ENCODE peak calls at places on chromosome 18, in ten cellular contexts. One of them, this sample, is unnamed. For H3K36me3 and H3K4me1, the result is how much of the 10 kb centered on the place peaks cover.

GRCh38 chr18:69874058-69874457 is 73.6 kb downstream of the CD226 start:
- DNase-seq in aorta: no peak
- DNase-seq in BE2C: no peak
- DNase-seq in spleen: no peak
- DNase-seq in naive thymus-derived CD4-positive, alpha-beta T cell: no peak
- DNase-seq in fibroblast of lung: peak
- DNase-seq in tibial nerve: no peak
- DNase-seq in heart right ventricle: no peak
- DNase-seq in NT2/D1: no peak
- DNase-seq in endothelial cell of umbilical vein: no peak
- DNase-seq in this sample: no peak

GRCh38 chr18:3323900-3324299 is 62.0 kb downstream of the MYL12B start:
- DNase-seq in endothelial cell of umbilical vein: peak
- DNase-seq in naive thymus-derived CD4-positive, alpha-beta T cell: no peak
- DNase-seq in tibial nerve: no peak
- DNase-seq in fibroblast of lung: peak
- DNase-seq in aorta: no peak
- DNase-seq in heart right ventricle: no peak
- DNase-seq in NT2/D1: no peak
- DNase-seq in spleen: no peak
- DNase-seq in BE2C: no peak
- DNase-seq in this sample: no peak

GRCh38 chr18:34543356-34543755 is 166.7 kb upstream of the DTNA start:
- DNase-seq in endothelial cell of umbilical vein: no peak
- DNase-seq in NT2/D1: no peak
- DNase-seq in aorta: no peak
- DNase-seq in heart right ventricle: no peak
- DNase-seq in naive thymus-derived CD4-positive, alpha-beta T cell: no peak
- DNase-seq in fibroblast of lung: no peak
- DNase-seq in spleen: no peak
- DNase-seq in BE2C: no peak
- DNase-seq in tibial nerve: no peak
- DNase-seq in this sample: no peak

GRCh38 chr18:36662000-36662399 is 166.8 kb downstream of the TPGS2 start:
- DNase-seq in BE2C: peak
- DNase-seq in fibroblast of lung: no peak
- DNase-seq in tibial nerve: no peak
- DNase-seq in naive thymus-derived CD4-positive, alpha-beta T cell: no peak
- DNase-seq in aorta: no peak
- DNase-seq in spleen: no peak
- DNase-seq in heart right ventricle: no peak
- DNase-seq in NT2/D1: peak
- DNase-seq in endothelial cell of umbilical vein: no peak
- DNase-seq in this sample: no peak

GRCh38 chr18:42068030-42068429 is 113.0 kb downstream of the PIK3C3 start:
- DNase-seq in heart right ventricle: no peak
- DNase-seq in endothelial cell of umbilical vein: no peak
- DNase-seq in NT2/D1: no peak
- DNase-seq in BE2C: no peak
- DNase-seq in spleen: no peak
- DNase-seq in fibroblast of lung: no peak
- DNase-seq in aorta: no peak
- DNase-seq in tibial nerve: no peak
- DNase-seq in naive thymus-derived CD4-positive, alpha-beta T cell: no peak
- DNase-seq in this sample: no peak

GRCh38 chr18:7104649-7105048 is 12.9 kb downstream of the LAMA1 start:
- DNase-seq in aorta: no peak
- DNase-seq in NT2/D1: no peak
- DNase-seq in heart right ventricle: no peak
- DNase-seq in tibial nerve: no peak
- DNase-seq in spleen: no peak
- DNase-seq in naive thymus-derived CD4-positive, alpha-beta T cell: no peak
- DNase-seq in BE2C: no peak
- DNase-seq in endothelial cell of umbilical vein: no peak
- DNase-seq in fibroblast of lung: no peak
- DNase-seq in this sample: peak

GRCh38 chr18:11322006-11322405 is 172.6 kb upstream of the PIEZO2 start:
- DNase-seq in BE2C: no peak
- DNase-seq in naive thymus-derived CD4-positive, alpha-beta T cell: no peak
- DNase-seq in NT2/D1: no peak
- DNase-seq in spleen: no peak
- DNase-seq in endothelial cell of umbilical vein: no peak
- DNase-seq in fibroblast of lung: peak
- DNase-seq in heart right ventricle: no peak
- DNase-seq in tibial nerve: no peak
- DNase-seq in aorta: no peak
- DNase-seq in this sample: peak

GRCh38 chr18:57353940-57354461 is 1.6 kb downstream of the ST8SIA3 start:
- DNase-seq in heart right ventricle: peak
- DNase-seq in naive thymus-derived CD4-positive, alpha-beta T cell: no peak
- DNase-seq in aorta: peak
- DNase-seq in NT2/D1: peak
- DNase-seq in BE2C: peak
- DNase-seq in tibial nerve: no peak
- DNase-seq in spleen: no peak
- DNase-seq in endothelial cell of umbilical vein: peak
- DNase-seq in fibroblast of lung: peak
- DNase-seq in this sample: no peak

GRCh38 chr18:67509711-67510110 is 6.8 kb downstream of the DSEL start:
- DNase-seq in heart right ventricle: no peak
- DNase-seq in fibroblast of lung: peak
- DNase-seq in spleen: no peak
- DNase-seq in aorta: no peak
- DNase-seq in naive thymus-derived CD4-positive, alpha-beta T cell: no peak
- DNase-seq in endothelial cell of umbilical vein: no peak
- DNase-seq in tibial nerve: no peak
- DNase-seq in NT2/D1: no peak
- DNase-seq in BE2C: peak
- DNase-seq in this sample: no peak

GRCh38 chr18:45493830-45494229 is 121.4 kb upstream of the SLC14A2 start:
- DNase-seq in endothelial cell of umbilical vein: no peak
- DNase-seq in spleen: no peak
- DNase-seq in NT2/D1: no peak
- DNase-seq in heart right ventricle: no peak
- DNase-seq in fibroblast of lung: no peak
- DNase-seq in BE2C: no peak
- DNase-seq in tibial nerve: no peak
- DNase-seq in aorta: no peak
- DNase-seq in naive thymus-derived CD4-positive, alpha-beta T cell: no peak
- DNase-seq in this sample: no peak

GRCh38 chr18:41461058-41461560 is 493.9 kb upstream of the PIK3C3 start:
- DNase-seq in fibroblast of lung: no peak
- DNase-seq in endothelial cell of umbilical vein: no peak
- DNase-seq in spleen: no peak
- DNase-seq in BE2C: no peak
- DNase-seq in naive thymus-derived CD4-positive, alpha-beta T cell: no peak
- DNase-seq in aorta: no peak
- DNase-seq in NT2/D1: no peak
- DNase-seq in tibial nerve: no peak
- DNase-seq in heart right ventricle: no peak
- DNase-seq in this sample: no peak

GRCh38 chr18:70294471-70295191 is 5.8 kb downstream of the SOCS6 start:
- DNase-seq in endothelial cell of umbilical vein: no peak
- DNase-seq in aorta: no peak
- DNase-seq in heart right ventricle: no peak
- DNase-seq in naive thymus-derived CD4-positive, alpha-beta T cell: no peak
- DNase-seq in spleen: no peak
- DNase-seq in NT2/D1: no peak
- DNase-seq in fibroblast of lung: no peak
- DNase-seq in BE2C: no peak
- DNase-seq in tibial nerve: no peak
- DNase-seq in this sample: no peak

GRCh38 chr18:52395146-52395852 is 55.3 kb downstream of the DCC start:
- DNase-seq in aorta: no peak
- DNase-seq in fibroblast of lung: no peak
- DNase-seq in heart right ventricle: no peak
- DNase-seq in tibial nerve: no peak
- DNase-seq in naive thymus-derived CD4-positive, alpha-beta T cell: no peak
- DNase-seq in endothelial cell of umbilical vein: no peak
- DNase-seq in spleen: no peak
- DNase-seq in BE2C: no peak
- DNase-seq in NT2/D1: no peak
- DNase-seq in this sample: no peak

GRCh38 chr18:52392160-52392559 is 52.2 kb downstream of the DCC start:
- DNase-seq in spleen: no peak
- DNase-seq in endothelial cell of umbilical vein: no peak
- DNase-seq in fibroblast of lung: no peak
- DNase-seq in tibial nerve: no peak
- DNase-seq in NT2/D1: no peak
- DNase-seq in naive thymus-derived CD4-positive, alpha-beta T cell: no peak
- DNase-seq in BE2C: no peak
- DNase-seq in aorta: no peak
- DNase-seq in heart right ventricle: no peak
- DNase-seq in this sample: no peak

GRCh38 chr18:52394602-52395001 is 54.6 kb downstream of the DCC start:
- DNase-seq in heart right ventricle: no peak
- DNase-seq in spleen: no peak
- DNase-seq in endothelial cell of umbilical vein: no peak
- DNase-seq in naive thymus-derived CD4-positive, alpha-beta T cell: no peak
- DNase-seq in tibial nerve: no peak
- DNase-seq in NT2/D1: no peak
- DNase-seq in fibroblast of lung: peak
- DNase-seq in aorta: no peak
- DNase-seq in BE2C: no peak
- DNase-seq in this sample: no peak
- H3K36me3 ChIP-seq in heart right ventricle: under half
- H3K36me3 ChIP-seq in spleen: under half
- H3K36me3 ChIP-seq in endothelial cell of umbilical vein: under half
- H3K36me3 ChIP-seq in naive thymus-derived CD4-positive, alpha-beta T cell: under half
- H3K36me3 ChIP-seq in tibial nerve: under half
- H3K36me3 ChIP-seq in NT2/D1: under half
- H3K36me3 ChIP-seq in fibroblast of lung: under half
- H3K36me3 ChIP-seq in aorta: under half
- H3K36me3 ChIP-seq in BE2C: under half
- H3K36me3 ChIP-seq in this sample: under half

GRCh38 chr18:47983946-47984345 is 53.5 kb upstream of the SMAD2 start:
- DNase-seq in BE2C: peak
- DNase-seq in heart right ventricle: no peak
- DNase-seq in aorta: no peak
- DNase-seq in naive thymus-derived CD4-positive, alpha-beta T cell: no peak
- DNase-seq in spleen: no peak
- DNase-seq in tibial nerve: no peak
- DNase-seq in NT2/D1: no peak
- DNase-seq in fibroblast of lung: no peak
- DNase-seq in endothelial cell of umbilical vein: no peak
- DNase-seq in this sample: no peak
- H3K4me1 ChIP-seq in BE2C: under half
- H3K4me1 ChIP-seq in heart right ventricle: under half
- H3K4me1 ChIP-seq in aorta: under half
- H3K4me1 ChIP-seq in naive thymus-derived CD4-positive, alpha-beta T cell: under half
- H3K4me1 ChIP-seq in spleen: under half
- H3K4me1 ChIP-seq in tibial nerve: under half
- H3K4me1 ChIP-seq in NT2/D1: under half
- H3K4me1 ChIP-seq in fibroblast of lung: under half
- H3K4me1 ChIP-seq in endothelial cell of umbilical vein: under half
- H3K4me1 ChIP-seq in this sample: under half

GRCh38 chr18:21739604-21740473 is 753 bp upstream of the MIB1 start:
- DNase-seq in aorta: no peak
- DNase-seq in BE2C: no peak
- DNase-seq in fibroblast of lung: no peak
- DNase-seq in NT2/D1: no peak
- DNase-seq in tibial nerve: no peak
- DNase-seq in heart right ventricle: peak
- DNase-seq in naive thymus-derived CD4-positive, alpha-beta T cell: no peak
- DNase-seq in spleen: peak
- DNase-seq in endothelial cell of umbilical vein: peak
- DNase-seq in this sample: no peak

GRCh38 chr18:21741511-21742322 is 1.1 kb downstream of the MIB1 start:
- DNase-seq in endothelial cell of umbilical vein: peak
- DNase-seq in BE2C: peak
- DNase-seq in fibroblast of lung: peak
- DNase-seq in tibial nerve: no peak
- DNase-seq in naive thymus-derived CD4-positive, alpha-beta T cell: no peak
- DNase-seq in aorta: peak
- DNase-seq in heart right ventricle: peak
- DNase-seq in spleen: no peak
- DNase-seq in NT2/D1: no peak
- DNase-seq in this sample: peak

GRCh38 chr18:21742323-21742687 is 1.7 kb downstream of the MIB1 start:
- DNase-seq in tibial nerve: no peak
- DNase-seq in NT2/D1: no peak
- DNase-seq in naive thymus-derived CD4-positive, alpha-beta T cell: no peak
- DNase-seq in spleen: no peak
- DNase-seq in heart right ventricle: no peak
- DNase-seq in endothelial cell of umbilical vein: peak
- DNase-seq in BE2C: no peak
- DNase-seq in aorta: no peak
- DNase-seq in fibroblast of lung: peak
- DNase-seq in this sample: no peak

GRCh38 chr18:21740474-21740723 is 193 bp upstream of the MIB1 start:
- DNase-seq in BE2C: peak
- DNase-seq in NT2/D1: no peak
- DNase-seq in tibial nerve: peak
- DNase-seq in fibroblast of lung: peak
- DNase-seq in naive thymus-derived CD4-positive, alpha-beta T cell: no peak
- DNase-seq in aorta: peak
- DNase-seq in endothelial cell of umbilical vein: peak
- DNase-seq in spleen: peak
- DNase-seq in heart right ventricle: peak
- DNase-seq in this sample: peak

DNA sequence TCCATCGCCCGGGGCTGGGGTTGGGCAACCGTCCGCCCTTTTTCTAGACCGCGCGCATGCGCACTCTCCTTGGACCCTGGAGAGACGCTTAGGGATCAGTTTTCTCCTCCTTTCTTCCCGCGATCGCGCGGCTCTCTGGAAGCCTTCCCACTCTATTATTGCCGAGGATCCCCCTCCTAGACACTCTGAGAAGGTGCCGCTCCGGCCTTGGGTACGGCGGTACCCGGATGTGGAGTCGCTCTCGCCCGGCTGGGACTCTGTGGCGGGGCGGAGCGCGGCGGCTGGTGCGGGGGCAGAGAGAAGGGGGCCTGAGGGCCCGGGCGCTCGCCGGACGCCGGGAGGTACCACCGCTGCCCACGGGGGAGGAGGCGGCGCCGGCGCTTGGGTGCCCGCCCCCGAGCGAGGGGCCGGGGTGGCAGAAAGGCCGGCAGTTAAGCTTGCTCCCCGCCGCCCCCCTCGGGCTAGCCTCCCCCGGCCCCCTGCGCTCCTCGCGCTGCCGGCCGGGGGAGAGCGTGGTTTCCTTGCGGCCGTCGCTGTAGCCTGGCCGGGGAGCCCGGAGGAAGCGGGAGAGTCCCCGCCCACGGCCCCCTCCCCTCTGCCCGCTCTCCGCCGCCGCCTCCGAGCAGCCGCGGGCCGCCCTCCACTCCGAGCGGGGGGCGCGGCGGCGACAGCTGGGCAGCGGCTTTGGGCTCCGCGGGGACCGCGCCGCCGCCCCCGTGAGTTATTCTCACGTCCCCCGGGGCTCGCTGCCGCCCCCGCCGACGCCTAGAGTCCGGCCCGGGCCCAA is at the start of gene MIB1:
- DNase-seq in spleen: no peak
- DNase-seq in fibroblast of lung: no peak
- DNase-seq in endothelial cell of umbilical vein: no peak
- DNase-seq in naive thymus-derived CD4-positive, alpha-beta T cell: peak
- DNase-seq in tibial nerve: no peak
- DNase-seq in BE2C: peak
- DNase-seq in heart right ventricle: peak
- DNase-seq in NT2/D1: peak
- DNase-seq in aorta: peak
- DNase-seq in this sample: no peak
- H3K4me3 ChIP-seq in spleen: peak
- H3K4me3 ChIP-seq in fibroblast of lung: peak
- H3K4me3 ChIP-seq in endothelial cell of umbilical vein: peak
- H3K4me3 ChIP-seq in naive thymus-derived CD4-positive, alpha-beta T cell: peak
- H3K4me3 ChIP-seq in tibial nerve: peak
- H3K4me3 ChIP-seq in BE2C: peak
- H3K4me3 ChIP-seq in heart right ventricle: peak
- H3K4me3 ChIP-seq in NT2/D1: peak
- H3K4me3 ChIP-seq in aorta: peak
- H3K4me3 ChIP-seq in this sample: peak

GRCh38 chr18:9221661-9222060 is 85.1 kb downstream of the ANKRD12 start:
- DNase-seq in endothelial cell of umbilical vein: no peak
- DNase-seq in BE2C: no peak
- DNase-seq in aorta: no peak
- DNase-seq in heart right ventricle: no peak
- DNase-seq in tibial nerve: no peak
- DNase-seq in naive thymus-derived CD4-positive, alpha-beta T cell: no peak
- DNase-seq in fibroblast of lung: no peak
- DNase-seq in spleen: no peak
- DNase-seq in NT2/D1: no peak
- DNase-seq in this sample: no peak
- H3K36me3 ChIP-seq in endothelial cell of umbilical vein: under half
- H3K36me3 ChIP-seq in BE2C: under half
- H3K36me3 ChIP-seq in aorta: under half
- H3K36me3 ChIP-seq in heart right ventricle: under half
- H3K36me3 ChIP-seq in tibial nerve: under half
- H3K36me3 ChIP-seq in naive thymus-derived CD4-positive, alpha-beta T cell: under half
- H3K36me3 ChIP-seq in fibroblast of lung: under half
- H3K36me3 ChIP-seq in spleen: under half
- H3K36me3 ChIP-seq in NT2/D1: under half
- H3K36me3 ChIP-seq in this sample: under half